ENCODE peak calls at places on chromosome 1, in six cellular contexts. R is SHP77, Z is DMS79 treated with DMSO at 0.1 percent for 48 hours, E is neural crest cell, Y is ELR, T is NT2/D1. O is an unnamed sample.

GRCh38 chr1:112322983-112323678 is 72.9 kb upstream of the CTTNBP2NL start:
- DNase-seq in R (no peak), Z (no peak), E (no peak), Y (no peak), T (no peak), O (no peak)

GRCh38 chr1:23530089-23530749 is 814 bp downstream of the E2F2 start:
- DNase-seq in R (no peak), Z (peak), E (no peak), Y (no peak), T (no peak), O (no peak)

GRCh38 chr1:230103341-230104173 is 36.5 kb downstream of the GALNT2 start:
- DNase-seq in R (no peak), Z (peak), E (no peak), Y (no peak), T (no peak), O (no peak)

GRCh38 chr1:6889875-6890480 is 104.7 kb downstream of the CAMTA1 start:
- DNase-seq in R (peak), Z (peak), E (peak), Y (peak), T (peak), O (peak)

GRCh38 chr1:156004843-156005593 is 15.7 kb downstream of the SSR2 start:
- DNase-seq in R (no peak), Z (no peak), E (no peak), Y (no peak), T (no peak), O (no peak)

GRCh38 chr1:235401251-235401650 is 34.0 kb downstream of the TBCE start:
- DNase-seq in R (no peak), Z (no peak), E (no peak), Y (peak), T (no peak), O (no peak)

GRCh38 chr1:30384286-30385245 is 338.8 kb downstream of the MATN1 start:
- DNase-seq in R (no peak), Z (no peak), E (no peak), Y (no peak), T (no peak), O (no peak)

GRCh38 chr1:38128926-38129453 is 82.4 kb upstream of the POU3F1 start:
- DNase-seq in R (no peak), Z (no peak), E (no peak), Y (no peak), T (no peak), O (no peak)

GRCh38 chr1:169483500-169483966 is 2.2 kb downstream of the SLC19A2 start:
- DNase-seq in R (no peak), Z (peak), E (no peak), Y (no peak), T (no peak), O (peak)

GRCh38 chr1:1003618-1004419 is 3.9 kb upstream of the HES4 start:
- DNase-seq in R (no peak), Z (no peak), E (no peak), Y (no peak), T (no peak), O (no peak)

GRCh38 chr1:155729031-155729898 is 40.4 kb downstream of the DAP3 start:
- DNase-seq in R (peak), Z (no peak), E (peak), Y (peak), T (peak), O (peak)

GRCh38 chr1:164664127-164664526 is 105.1 kb downstream of the PBX1 start:
- DNase-seq in R (no peak), Z (no peak), E (no peak), Y (no peak), T (no peak), O (no peak)